ENCODE peak calls at places on chromosomes 5 and 9, in four cellular contexts. N is coronary artery, D is body of pancreas, G is upper lobe of right lung. F is an unnamed sample.

GRCh38 chr9:120904061-120904998 is 22.3 kb downstream of the TRAF1 start:
- DNase-seq in N (no peak), D (no peak), G (no peak), F (no peak)

GRCh38 chr5:5316333-5316732 is 106.1 kb upstream of the ICE1 start:
- DNase-seq in N (no peak), D (no peak), G (no peak), F (no peak)

GRCh38 chr9:125700791-125701190 is 6.2 kb downstream of the MAPKAP1 start:
- DNase-seq in N (no peak), D (no peak), G (no peak), F (no peak)

GRCh38 chr9:34546834-34547827 is 24.3 kb upstream of the ENHO start:
- DNase-seq in N (peak), D (peak), G (peak), F (peak)

GRCh38 chr5:122908662-122909061 is 63.2 kb downstream of the SNX24 start:
- DNase-seq in N (no peak), D (no peak), G (peak), F (peak)

GRCh38 chr5:96384353-96384752 is 48.7 kb downstream of the PCSK1 start:
- DNase-seq in N (no peak), D (peak), G (no peak), F (no peak)

GRCh38 chr5:142325677-142326479 is 1.1 kb upstream of the SPRY4 start:
- DNase-seq in N (no peak), D (peak), G (peak), F (peak)

GRCh38 chr9:109124089-109124488 is 4.3 kb upstream of the TMEM245 start:
- DNase-seq in N (no peak), D (no peak), G (no peak), F (no peak)

GRCh38 chr5:142012186-142012785 is 541 bp downstream of the GNPDA1 start:
- DNase-seq in N (no peak), D (peak), G (peak), F (peak)

GRCh38 chr5:158510479-158510878 is 589.2 kb downstream of the EBF1 start:
- DNase-seq in N (no peak), D (no peak), G (no peak), F (no peak)

GRCh38 chr5:76402880-76403712 is at the start of gene IQGAP2:
- DNase-seq in N (no peak), D (peak), G (peak), F (peak)
- TF ChIP-seq CTCF in N (peak), D (peak), G (peak), F (peak)

DNA sequence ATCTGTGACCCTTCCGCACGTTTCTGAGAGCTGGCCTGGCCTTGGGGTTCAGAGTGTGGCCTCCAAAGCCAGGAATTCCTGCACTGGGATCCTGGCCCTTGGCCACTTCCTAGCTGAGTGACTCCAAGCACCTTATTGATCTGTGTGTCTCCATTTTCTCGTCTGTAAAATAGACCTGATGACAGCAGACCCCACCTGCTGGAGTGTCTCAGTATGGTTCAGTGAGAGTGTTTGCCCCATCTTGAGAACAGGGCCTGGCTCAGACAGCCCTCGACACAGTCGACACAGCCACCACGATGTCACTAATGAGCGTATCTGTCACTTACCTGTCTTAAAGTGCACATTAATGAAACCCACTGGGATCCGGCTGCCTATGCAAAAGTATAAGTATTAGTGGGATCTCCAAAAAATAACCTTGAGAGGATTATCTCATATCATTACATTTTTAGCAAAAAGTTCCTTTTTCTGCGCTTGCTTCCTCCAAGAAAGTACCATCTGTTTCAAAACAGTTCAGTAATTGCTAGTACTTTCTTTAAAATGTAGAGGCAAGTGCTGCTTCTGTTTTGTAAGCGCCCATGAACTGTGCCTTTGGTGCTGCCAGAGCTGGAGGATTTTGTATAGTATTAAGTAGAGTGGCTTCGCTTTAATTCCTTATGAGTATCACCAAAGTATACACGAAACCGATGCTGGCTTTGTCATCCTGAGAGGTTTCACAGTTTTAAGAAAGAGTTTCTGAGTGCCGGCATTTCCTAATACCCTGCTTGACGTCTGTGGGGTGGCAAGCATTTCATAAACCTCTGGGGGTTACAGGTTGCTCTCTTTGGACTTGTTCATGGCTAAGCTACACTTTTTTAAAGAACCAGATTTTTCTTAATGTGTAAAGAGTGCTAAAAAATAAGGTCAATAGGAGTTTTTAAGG is 31.7 kb downstream of the UBE2QL1 start:
- DNase-seq in N (no peak), D (no peak), G (no peak), F (no peak)
- TF ChIP-seq CTCF in N (no peak), D (no peak), G (no peak), F (no peak)

GRCh38 chr5:32523625-32524024 is 61.7 kb upstream of the SUB1 start:
- DNase-seq in N (no peak), D (no peak), G (no peak), F (no peak)
- TF ChIP-seq CTCF in N (no peak), D (no peak), G (no peak), F (no peak)

GRCh38 chr5:72082048-72082447 is 25.2 kb upstream of the MAP1B start:
- DNase-seq in N (no peak), D (no peak), G (no peak), F (no peak)
- TF ChIP-seq CTCF in N (no peak), D (no peak), G (no peak), F (peak)

GRCh38 chr9:87533291-87533690 is 35.6 kb downstream of the DAPK1 start:
- DNase-seq in N (no peak), D (no peak), G (no peak), F (no peak)
- TF ChIP-seq CTCF in N (no peak), D (no peak), G (no peak), F (no peak)

DNA sequence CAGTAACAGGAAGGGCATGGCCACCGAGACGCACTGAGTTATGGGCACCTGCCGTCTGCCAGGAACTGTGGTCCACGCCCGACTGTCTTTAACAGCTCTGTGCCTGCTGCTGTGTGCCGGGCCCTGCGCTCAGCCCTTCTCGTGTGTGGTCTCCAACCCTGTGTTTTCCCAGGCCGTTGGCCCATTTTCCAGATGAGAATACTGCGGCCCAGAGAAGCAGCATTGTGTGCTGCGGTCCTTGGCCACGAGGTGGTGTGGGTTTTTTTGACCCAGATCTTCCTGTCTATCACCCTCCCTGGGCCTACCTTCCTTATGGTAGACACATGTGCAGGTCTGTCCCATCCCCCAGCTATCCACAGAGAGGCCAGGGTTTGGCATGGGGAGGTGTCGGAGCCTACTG is 47.0 kb downstream of the RXRA start:
- DNase-seq in N (no peak), D (no peak), G (no peak), F (no peak)
- TF ChIP-seq CTCF in N (no peak), D (no peak), G (no peak), F (no peak)

GRCh38 chr5:169548315-169548714 is 35.3 kb upstream of the SPDL1 start:
- DNase-seq in N (no peak), D (no peak), G (no peak), F (peak)
- TF ChIP-seq CTCF in N (no peak), D (no peak), G (peak), F (peak)

DNA sequence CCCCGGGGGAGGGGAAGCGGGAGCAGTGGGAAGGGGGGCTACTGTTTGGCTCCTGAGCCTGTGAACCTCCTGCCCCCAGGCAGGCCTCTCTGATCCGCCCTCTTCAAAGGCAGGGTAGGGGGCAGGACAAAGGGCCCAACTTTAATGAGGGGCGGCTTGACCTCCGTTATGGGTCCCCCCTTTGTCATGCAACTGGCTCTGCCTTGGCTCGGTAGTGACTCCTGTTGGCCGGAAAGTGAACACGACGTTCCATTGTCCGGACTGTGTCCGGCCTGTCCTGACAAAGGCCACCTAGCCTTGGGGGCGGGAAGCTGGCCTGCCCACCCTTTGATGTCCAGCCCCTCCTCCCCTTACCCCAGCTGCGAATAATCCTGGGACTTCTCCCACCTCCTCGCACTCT is 1.3 kb downstream of the CDX1 start:
- DNase-seq in N (no peak), D (no peak), G (no peak), F (no peak)
- TF ChIP-seq CTCF in N (no peak), D (no peak), G (no peak), F (no peak)

DNA sequence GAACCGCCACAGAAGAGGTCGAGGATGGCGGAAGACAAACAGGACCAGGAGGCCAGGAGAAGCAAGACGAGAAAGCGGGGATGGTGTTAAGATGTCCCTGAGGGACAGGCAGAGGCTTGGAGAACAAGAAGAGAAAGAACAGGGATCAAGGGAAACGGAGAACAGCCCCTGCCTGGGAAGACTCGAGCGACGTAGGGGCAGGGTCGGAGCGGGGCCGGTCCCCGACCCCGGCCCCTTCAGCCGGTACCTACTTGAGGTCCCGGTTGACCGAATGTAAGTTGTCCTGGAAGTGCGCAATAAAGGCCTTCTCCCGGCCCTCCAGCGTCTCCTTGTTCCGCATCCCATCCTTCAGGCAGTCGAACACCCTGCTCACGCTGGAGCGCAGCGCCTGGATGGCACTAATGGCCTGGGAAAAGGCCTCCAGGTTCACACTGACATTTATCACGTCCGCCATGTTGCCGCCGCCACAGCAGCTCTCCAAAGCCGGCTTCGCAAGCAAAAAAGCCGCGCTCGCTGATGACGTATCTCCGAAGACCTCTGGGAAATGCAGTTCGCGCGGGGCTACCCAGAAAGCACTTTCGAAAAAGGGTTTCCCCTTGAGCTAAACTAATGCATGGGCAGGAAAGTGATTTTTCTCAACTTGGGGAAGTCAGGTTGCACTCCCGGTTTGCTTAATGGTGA is at the start of gene MED27:
- DNase-seq in N (peak), D (peak), G (peak), F (peak)
- TF ChIP-seq CTCF in N (no peak), D (no peak), G (no peak), F (no peak)

GRCh38 chr9:104075801-104076753 is 18.0 kb upstream of the SMC2 start:
- DNase-seq in N (no peak), D (no peak), G (no peak), F (peak)
- TF ChIP-seq CTCF in N (no peak), D (no peak), G (no peak), F (peak)